ENCODE peak calls at places on chromosome 22, in ten cellular contexts. M, T, K, R, H, W, V, N, Q and D are unnamed samples.

GRCh38 chr22:26450453-26451185 is 21.6 kb downstream of the ASPHD2 start:
- DNase-seq in T (no peak), W (no peak), V (no peak), R (no peak), M (no peak), K (no peak), Q (no peak), H (no peak), N (no peak), D (no peak)

GRCh38 chr22:29934596-29934995 is 51.6 kb downstream of the MTMR3 start:
- DNase-seq in N (no peak), W (no peak), H (no peak), M (no peak), T (no peak), Q (no peak), V (no peak), R (no peak), K (no peak), D (no peak)

GRCh38 chr22:33126881-33127280 is 68.7 kb upstream of the SYN3 start:
- DNase-seq in M (no peak), W (no peak), R (peak; percentile 56), H (peak; percentile 50), T (no peak), Q (no peak), V (no peak), N (no peak), K (peak; percentile 9), D (peak; percentile 24)

GRCh38 chr22:20729194-20729593 is 44.7 kb upstream of the SERPIND1 start:
- DNase-seq in M (no peak), W (no peak), T (no peak), H (no peak), Q (no peak), K (no peak), N (no peak), R (no peak), V (no peak), D (no peak)

GRCh38 chr22:26762503-26763170 is 105.2 kb downstream of the MIAT start:
- DNase-seq in K (no peak), W (no peak), M (no peak), Q (no peak), N (no peak), T (no peak), V (no peak), H (peak; percentile 43), R (peak; percentile 69), D (no peak)

GRCh38 chr22:50473855-50474671 is 772 bp downstream of the SBF1 start:
- DNase-seq in R (no peak), M (no peak), N (no peak), K (no peak), T (no peak), H (peak; percentile 90), Q (no peak), V (no peak), W (peak; percentile 71), D (peak; percentile 41)

GRCh38 chr22:50207383-50208031 is 6.7 kb downstream of the SELENOO start:
- DNase-seq in Q (no peak), W (no peak), M (no peak), T (no peak), V (no peak), H (no peak), R (no peak), N (no peak), K (no peak), D (peak; percentile 41)

GRCh38 chr22:26542831-26543230 is 30.6 kb upstream of the TFIP11 start:
- DNase-seq in N (peak; percentile 46), T (no peak), K (no peak), H (no peak), W (no peak), V (no peak), Q (no peak), M (no peak), R (no peak), D (peak; percentile 69)

GRCh38 chr22:44746836-44747519 is 5.4 kb upstream of the ARHGAP8 start:
- DNase-seq in V (no peak), H (no peak), M (no peak), T (no peak), K (no peak), N (no peak), W (no peak), Q (no peak), R (no peak), D (no peak)

DNA sequence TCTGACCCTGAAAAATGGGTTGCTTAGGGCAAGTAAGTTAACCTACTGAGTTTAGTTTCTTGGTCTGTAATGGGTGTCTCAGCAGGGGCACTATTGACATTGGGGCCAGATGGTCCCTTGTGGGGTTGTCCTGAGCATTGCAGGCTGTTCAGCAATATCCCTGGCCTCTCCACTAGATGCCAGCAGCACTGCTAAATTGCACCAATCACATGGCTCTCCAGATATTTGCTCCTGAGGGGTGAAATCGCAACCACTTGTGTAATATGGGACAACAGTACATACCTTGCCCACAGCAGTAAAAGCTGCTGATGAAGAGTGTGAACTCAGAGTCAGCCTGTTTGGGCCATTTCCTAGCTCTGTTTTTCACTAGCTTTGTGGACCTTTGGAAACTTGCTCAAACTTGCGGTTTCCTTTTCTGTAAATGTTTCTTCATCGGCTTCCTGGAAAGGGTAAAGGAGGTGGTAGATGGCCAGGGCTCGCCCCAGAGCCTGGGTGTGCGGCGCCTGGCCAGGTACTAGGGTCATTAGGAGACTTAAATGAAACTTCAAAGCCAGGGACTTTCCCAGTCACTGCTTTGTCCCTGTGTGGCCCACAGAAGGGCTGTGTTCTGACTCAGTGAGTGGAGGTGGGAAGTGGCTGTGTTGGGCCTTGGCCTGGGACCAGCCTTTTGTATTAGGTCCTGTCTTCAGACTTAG is 13.0 kb downstream of the NCF4 start:
- DNase-seq in Q (no peak), R (peak; percentile 84), K (peak; percentile 92), V (no peak), N (peak; percentile 72), H (peak; percentile 80), W (peak; percentile 64), T (no peak), M (no peak), D (peak; percentile 33)
- H3K27ac ChIP-seq in Q (no peak overlapping the region), R (no peak overlapping the region), K (peak overlapping the region; percentile 93), V (no peak overlapping the region), N (peak overlapping the region; percentile 93), H (peak overlapping the region; percentile 16), W (no peak overlapping the region), T (peak overlapping the region; percentile 46), M (no peak overlapping the region), D (no peak overlapping the region)

GRCh38 chr22:42365942-42366660 is 66.1 kb downstream of the NFAM1 start:
- DNase-seq in M (no peak), R (no peak), Q (no peak), N (no peak), T (no peak), W (no peak), H (no peak), K (no peak), V (no peak), D (no peak)

GRCh38 chr22:42363851-42364250 is 68.4 kb downstream of the NFAM1 start:
- DNase-seq in K (no peak), V (no peak), Q (no peak), M (no peak), R (no peak), W (no peak), N (no peak), T (no peak), H (no peak), D (no peak)

GRCh38 chr22:42366815-42367581 is 65.2 kb downstream of the NFAM1 start:
- DNase-seq in M (no peak), H (no peak), T (no peak), W (no peak), K (no peak), N (no peak), R (no peak), V (no peak), Q (peak; percentile 54), D (no peak)

GRCh38 chr22:42365337-42365865 is 66.8 kb downstream of the NFAM1 start:
- DNase-seq in K (no peak), Q (no peak), N (no peak), V (no peak), R (no peak), T (no peak), H (no peak), M (no peak), W (no peak), D (no peak)

DNA sequence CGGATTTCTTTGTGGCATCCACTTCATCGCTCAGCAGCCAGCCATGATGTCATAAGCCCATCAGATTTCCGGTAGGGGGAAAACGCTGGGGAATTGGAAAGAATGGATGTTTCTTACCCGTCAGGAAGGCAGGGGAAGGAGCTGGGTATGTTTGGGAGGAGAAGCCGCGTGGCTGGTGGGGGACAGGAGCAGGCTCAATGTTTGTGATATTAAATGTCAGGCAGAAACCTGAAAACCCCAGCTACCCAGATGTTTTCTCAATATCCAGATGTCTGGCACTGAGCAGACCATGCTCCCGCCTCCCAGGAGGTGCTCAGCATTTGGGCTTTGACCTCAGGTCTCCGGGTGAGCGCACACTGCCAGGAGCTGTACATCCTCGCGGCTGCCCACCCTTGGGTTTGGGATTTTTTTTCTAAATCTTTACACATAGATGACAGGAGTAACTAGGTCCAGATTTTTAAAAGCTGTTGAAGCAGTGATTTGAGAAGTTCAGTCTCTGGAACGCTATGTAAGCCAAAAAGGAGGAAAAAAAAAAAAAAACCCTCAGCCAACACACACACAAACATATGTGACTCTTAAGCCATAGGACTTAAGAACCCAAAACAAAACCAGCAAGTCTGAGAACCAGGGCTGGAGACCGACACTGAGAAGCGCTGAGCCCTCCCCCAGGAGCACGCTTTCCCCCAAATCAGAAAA is 67.4 kb downstream of the NFAM1 start:
- DNase-seq in K (no peak), T (no peak), W (no peak), N (no peak), V (no peak), Q (no peak), H (peak; percentile 57), M (peak; percentile 47), R (no peak), D (no peak)
- H3K27ac ChIP-seq in K (no peak overlapping the region), T (peak overlapping the region; percentile 77), W (no peak overlapping the region), N (no peak overlapping the region), V (no peak overlapping the region), Q (peak overlapping the region; percentile 85), H (no peak overlapping the region), M (no peak overlapping the region), R (no peak overlapping the region), D (no peak overlapping the region)

GRCh38 chr22:42162728-42163489 is 32.3 kb upstream of the CYP2D6 start:
- DNase-seq in M (no peak), Q (no peak), K (no peak), R (peak; percentile 88), T (no peak), N (no peak), V (no peak), H (no peak), W (no peak), D (no peak)
- H3K27ac ChIP-seq in M (no peak overlapping the region), Q (no peak overlapping the region), K (no peak overlapping the region), R (peak overlapping the region; percentile 32), T (no peak overlapping the region), N (no peak overlapping the region), V (no peak overlapping the region), H (no peak overlapping the region), W (no peak overlapping the region), D (no peak overlapping the region)

DNA sequence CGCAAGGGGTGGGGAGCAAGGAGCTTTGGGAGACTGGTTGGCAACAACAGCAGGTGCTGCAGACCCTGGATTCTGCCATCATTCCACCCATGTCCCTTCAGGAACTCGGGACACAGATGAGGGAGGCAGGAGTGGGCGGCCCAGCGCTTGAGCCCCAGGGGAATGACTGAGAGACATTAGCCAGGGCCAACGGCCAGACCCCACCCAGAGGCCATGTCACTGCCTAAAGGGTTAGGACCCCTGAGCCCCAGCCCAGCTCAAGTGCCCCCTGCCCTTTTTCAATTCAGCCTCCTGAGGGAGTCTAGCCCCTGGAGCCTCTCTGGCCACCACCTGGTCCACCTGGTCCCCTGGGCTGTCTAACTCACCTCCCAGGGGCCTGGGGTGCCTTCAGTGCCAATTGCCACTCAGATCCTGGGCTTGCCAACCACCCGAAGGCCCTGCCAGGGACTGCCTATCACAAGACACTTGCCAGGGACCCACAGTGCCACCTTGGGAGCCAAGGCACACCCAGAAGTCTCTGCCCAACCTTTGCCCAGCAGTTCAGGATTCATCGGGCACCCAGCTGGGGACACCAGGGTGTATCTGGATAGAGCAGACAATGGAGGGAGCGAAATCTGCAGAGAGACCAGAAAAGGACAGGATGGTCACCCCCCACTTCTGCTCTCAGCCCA is 16.6 kb downstream of the MFNG start:
- DNase-seq in T (no peak), N (no peak), Q (no peak), V (no peak), K (no peak), R (no peak), H (no peak), W (no peak), M (no peak), D (no peak)
- H3K27ac ChIP-seq in T (no peak overlapping the region), N (no peak overlapping the region), Q (no peak overlapping the region), V (no peak overlapping the region), K (no peak overlapping the region), R (no peak overlapping the region), H (no peak overlapping the region), W (no peak overlapping the region), M (no peak overlapping the region), D (no peak overlapping the region)